ENCODE peak calls at places on chromosomes 2 and 18, in ten cellular contexts. N is LHCN-M2, C is SHP77, D is NCI-H1694 treated with DMSO at 0.1 percent for 48 hours, Z is retina, F is glutamatergic neuron, J is T-helper 1 cell, G is NCI-H1417, M is amygdala, X is chondrocyte. A is an unnamed sample.

GRCh38 chr2:212669761-212670160 is 131.2 kb upstream of the ERBB4 start:
- DNase-seq in X (no peak), G (no peak), F (no peak), N (no peak), C (no peak), D (no peak), Z (no peak), M (no peak), J (no peak), A (no peak)

GRCh38 chr2:186919272-186919671 is 70.3 kb upstream of the ZSWIM2 start:
- DNase-seq in D (no peak), N (peak), G (no peak), X (no peak), C (no peak), M (no peak), Z (no peak), F (no peak), J (no peak), A (no peak)

GRCh38 chr2:177550264-177551200 is 158.0 kb downstream of the AGPS start:
- DNase-seq in N (no peak), Z (no peak), C (no peak), F (no peak), J (no peak), M (no peak), X (no peak), D (no peak), G (no peak), A (no peak)

GRCh38 chr2:96415684-96416083 is 80.1 kb downstream of the NCAPH start:
- DNase-seq in F (no peak), G (no peak), Z (no peak), N (no peak), J (no peak), D (no peak), C (no peak), X (no peak), M (no peak), A (no peak)

GRCh38 chr18:10113156-10114022 is 199.6 kb downstream of the VAPA start:
- DNase-seq in J (no peak), Z (no peak), C (no peak), X (no peak), D (no peak), N (no peak), M (no peak), G (no peak), F (no peak), A (peak)

GRCh38 chr2:231386446-231386845 is 9.1 kb upstream of the B3GNT7 start:
- DNase-seq in M (no peak), F (no peak), J (no peak), D (no peak), N (peak), C (no peak), Z (no peak), G (no peak), X (no peak), A (no peak)

GRCh38 chr2:214127178-214127970 is 283.5 kb upstream of the VWC2L start:
- DNase-seq in F (no peak), M (no peak), G (peak), Z (no peak), D (no peak), N (peak), J (no peak), X (no peak), C (no peak), A (no peak)

GRCh38 chr2:184767059-184767458 is 168.7 kb downstream of the ZNF804A start:
- DNase-seq in C (no peak), X (no peak), Z (no peak), N (no peak), D (no peak), M (no peak), F (no peak), J (no peak), G (no peak), A (no peak)

GRCh38 chr18:55821219-55821618 is 233.2 kb upstream of the TCF4 start:
- DNase-seq in X (no peak), F (no peak), J (no peak), D (no peak), M (no peak), N (peak), C (no peak), Z (no peak), G (no peak), A (no peak)

GRCh38 chr18:60668583-60668982 is 296.0 kb upstream of the MC4R start:
- DNase-seq in Z (no peak), C (no peak), M (no peak), J (no peak), N (no peak), X (no peak), G (peak), F (no peak), D (peak), A (no peak)

GRCh38 chr2:29281585-29281984 is 166.4 kb downstream of the CLIP4 start:
- DNase-seq in D (no peak), J (no peak), M (peak), X (no peak), N (peak), Z (peak), G (peak), C (peak), F (no peak), A (no peak)

A was measured in HL-60.